ENCODE peak calls at places on chromosomes 12 and 14, in six cellular contexts. P is fibroblast of pulmonary artery; A is CD4-positive, alpha-beta T cell; J is right lobe of liver; B is GM10248; U is pancreas. M is an unnamed sample.

GRCh38 chr12:130872179-130873096 is 572 bp downstream of the RAN start:
- DNase-seq in P (peak), A (no peak), J (peak), B (peak), U (peak), M (peak)

GRCh38 chr14:55789442-55789841 is 209.4 kb downstream of the KTN1 start:
- DNase-seq in P (peak), A (no peak), J (no peak), B (no peak), U (no peak), M (no peak)

GRCh38 chr12:46556820-46557524 is 184.4 kb upstream of the SLC38A2 start:
- DNase-seq in P (peak), A (no peak), J (no peak), B (no peak), U (no peak), M (no peak)

GRCh38 chr14:72631401-72631800 is 262.5 kb downstream of the DPF3 start:
- DNase-seq in P (no peak), A (no peak), J (no peak), B (no peak), U (no peak), M (no peak)

GRCh38 chr12:124804011-124804621 is 59.5 kb downstream of the SCARB1 start:
- DNase-seq in P (no peak), A (no peak), J (peak), B (no peak), U (no peak), M (no peak)

GRCh38 chr12:90978117-90978770 is 23.3 kb upstream of the CCER1 start:
- DNase-seq in P (peak), A (no peak), J (no peak), B (peak), U (no peak), M (no peak)

GRCh38 chr12:24066865-24067264 is 117.4 kb upstream of the SOX5 start:
- DNase-seq in P (peak), A (no peak), J (no peak), B (no peak), U (no peak), M (no peak)

GRCh38 chr12:131620520-131620919 is 90.4 kb upstream of the SFSWAP start:
- DNase-seq in P (no peak), A (no peak), J (no peak), B (no peak), U (no peak), M (no peak)

GRCh38 chr12:69161835-69162234 is 77.5 kb upstream of the CPSF6 start:
- DNase-seq in P (peak), A (no peak), J (no peak), B (peak), U (no peak), M (no peak)

GRCh38 chr12:106131671-106132070 is 7.1 kb downstream of the NUAK1 start:
- DNase-seq in P (peak), A (no peak), J (no peak), B (no peak), U (no peak), M (no peak)

GRCh38 chr14:55121628-55122440 is 7.2 kb upstream of the LGALS3 start:
- DNase-seq in P (no peak), A (no peak), J (no peak), B (no peak), U (no peak), M (no peak)

GRCh38 chr14:64857979-64858740 is 21.5 kb downstream of the SPTB start:
- DNase-seq in P (no peak), A (no peak), J (no peak), B (no peak), U (no peak), M (no peak)

GRCh38 chr12:74381968-74382367 is 155.7 kb upstream of the ATXN7L3B start:
- DNase-seq in P (no peak), A (no peak), J (no peak), B (no peak), U (no peak), M (no peak)

GRCh38 chr14:53525608-53526007 is 372.5 kb upstream of the DDHD1 start:
- DNase-seq in P (no peak), A (no peak), J (no peak), B (no peak), U (no peak), M (no peak)

GRCh38 chr14:54629635-54630360 is 62.9 kb downstream of the SAMD4A start:
- DNase-seq in P (no peak), A (no peak), J (no peak), B (no peak), U (no peak), M (no peak)

GRCh38 chr12:64088431-64089349 is 133.4 kb downstream of the KICS2 start:
- DNase-seq in P (peak), A (no peak), J (no peak), B (no peak), U (no peak), M (no peak)

DNA sequence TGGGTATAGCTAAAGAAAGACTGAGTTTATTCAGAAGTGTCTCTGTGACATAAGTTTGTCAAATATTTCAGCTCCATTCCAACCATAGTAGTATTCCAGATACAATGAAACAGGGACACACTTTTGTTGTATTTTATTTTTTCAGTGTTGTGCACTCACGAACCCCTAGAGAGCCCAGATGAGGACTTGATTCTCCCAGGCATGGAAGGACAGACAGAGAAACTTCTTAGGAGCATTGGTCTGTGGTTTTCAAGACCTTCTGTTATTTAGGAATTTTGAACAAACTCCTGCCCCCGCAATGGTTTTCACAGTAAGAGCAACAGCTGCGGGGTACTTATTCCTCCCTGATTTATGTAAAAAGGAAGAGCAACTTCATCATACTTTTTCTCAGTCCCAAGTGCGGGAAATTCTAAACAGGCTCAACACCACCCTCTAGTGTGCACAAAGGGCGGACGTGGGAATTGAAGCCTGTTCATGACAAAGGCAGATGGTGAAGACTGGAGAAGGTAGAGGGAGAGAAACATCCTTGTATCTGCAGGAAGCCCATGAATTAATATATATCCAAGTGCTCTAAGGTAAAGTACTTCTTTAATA is 147.6 kb downstream of the PAH start:
- DNase-seq in P (peak), A (no peak), J (peak), B (peak), U (no peak), M (no peak)
- TF ChIP-seq CTCF in P (peak), A (no peak), J (peak), B (peak), U (peak), M (no peak)

GRCh38 chr14:52399886-52400599 is 85.9 kb downstream of the PTGER2 start:
- DNase-seq in P (peak), A (no peak), J (no peak), B (no peak), U (no peak), M (no peak)
- TF ChIP-seq CTCF in P (peak), A (no peak), J (no peak), B (no peak), U (no peak), M (no peak)

GRCh38 chr14:69317392-69317755 is 57.4 kb downstream of the GALNT16 start:
- DNase-seq in P (no peak), A (no peak), J (no peak), B (no peak), U (no peak), M (no peak)

GRCh38 chr14:69317780-69318179 is 57.8 kb downstream of the GALNT16 start:
- DNase-seq in P (no peak), A (no peak), J (no peak), B (peak), U (peak), M (no peak)

GRCh38 chr14:69315302-69315701 is 55.3 kb downstream of the GALNT16 start:
- DNase-seq in P (peak), A (no peak), J (peak), B (no peak), U (peak), M (no peak)

GRCh38 chr14:69318241-69318640 is 58.3 kb downstream of the GALNT16 start:
- DNase-seq in P (no peak), A (no peak), J (no peak), B (peak), U (peak), M (no peak)

GRCh38 chr14:69316449-69317391 is 56.8 kb downstream of the GALNT16 start:
- DNase-seq in P (peak), A (no peak), J (peak), B (no peak), U (peak), M (no peak)
- TF ChIP-seq CTCF in P (no peak), A (no peak), J (no peak), B (no peak), U (no peak), M (no peak)

GRCh38 chr12:19916193-19916498 is 452.2 kb upstream of the PDE3A start:
- DNase-seq in P (no peak), A (no peak), J (no peak), B (no peak), U (no peak), M (no peak)
- TF ChIP-seq CTCF in P (no peak), A (no peak), J (no peak), B (no peak), U (no peak), M (no peak)

GRCh38 chr12:29895966-29896365 is 112.2 kb upstream of the TMTC1 start:
- DNase-seq in P (no peak), A (no peak), J (no peak), B (no peak), U (no peak), M (no peak)

GRCh38 chr12:29907486-29907885 is 123.7 kb upstream of the TMTC1 start:
- DNase-seq in P (peak), A (no peak), J (no peak), B (no peak), U (no peak), M (no peak)

GRCh38 chr12:29899212-29899931 is 115.6 kb upstream of the TMTC1 start:
- DNase-seq in P (no peak), A (no peak), J (no peak), B (no peak), U (no peak), M (no peak)

GRCh38 chr12:29902043-29902442 is 118.3 kb upstream of the TMTC1 start:
- DNase-seq in P (no peak), A (no peak), J (no peak), B (no peak), U (no peak), M (no peak)

DNA sequence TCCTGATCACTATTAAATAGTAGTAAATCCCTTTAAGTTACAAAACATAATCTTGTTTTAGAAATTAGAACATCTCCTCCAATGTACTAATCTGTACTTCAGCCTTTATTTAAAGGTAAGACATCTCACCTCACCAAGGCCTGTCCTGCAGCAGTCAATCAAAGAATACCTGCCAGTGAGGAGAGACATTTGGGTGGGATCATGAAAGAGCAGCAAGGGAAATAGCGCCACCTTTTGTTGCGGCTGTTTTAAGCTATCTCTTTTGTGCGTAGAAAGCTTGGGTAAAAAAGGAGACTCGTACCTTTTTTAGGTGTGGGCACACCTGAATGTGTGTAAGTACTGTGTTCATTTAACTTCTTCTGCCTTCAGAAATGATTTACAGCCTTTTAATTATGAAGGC is 117.8 kb upstream of the TMTC1 start:
- DNase-seq in P (no peak), A (no peak), J (no peak), B (no peak), U (no peak), M (no peak)
- TF ChIP-seq CTCF in P (peak), A (no peak), J (no peak), B (no peak), U (no peak), M (no peak)

GRCh38 chr14:42378274-42378673 is 771.6 kb downstream of the LRFN5 start:
- DNase-seq in P (no peak), A (no peak), J (no peak), B (no peak), U (no peak), M (no peak)
- TF ChIP-seq CTCF in P (no peak), A (no peak), J (no peak), B (no peak), U (no peak), M (no peak)

DNA sequence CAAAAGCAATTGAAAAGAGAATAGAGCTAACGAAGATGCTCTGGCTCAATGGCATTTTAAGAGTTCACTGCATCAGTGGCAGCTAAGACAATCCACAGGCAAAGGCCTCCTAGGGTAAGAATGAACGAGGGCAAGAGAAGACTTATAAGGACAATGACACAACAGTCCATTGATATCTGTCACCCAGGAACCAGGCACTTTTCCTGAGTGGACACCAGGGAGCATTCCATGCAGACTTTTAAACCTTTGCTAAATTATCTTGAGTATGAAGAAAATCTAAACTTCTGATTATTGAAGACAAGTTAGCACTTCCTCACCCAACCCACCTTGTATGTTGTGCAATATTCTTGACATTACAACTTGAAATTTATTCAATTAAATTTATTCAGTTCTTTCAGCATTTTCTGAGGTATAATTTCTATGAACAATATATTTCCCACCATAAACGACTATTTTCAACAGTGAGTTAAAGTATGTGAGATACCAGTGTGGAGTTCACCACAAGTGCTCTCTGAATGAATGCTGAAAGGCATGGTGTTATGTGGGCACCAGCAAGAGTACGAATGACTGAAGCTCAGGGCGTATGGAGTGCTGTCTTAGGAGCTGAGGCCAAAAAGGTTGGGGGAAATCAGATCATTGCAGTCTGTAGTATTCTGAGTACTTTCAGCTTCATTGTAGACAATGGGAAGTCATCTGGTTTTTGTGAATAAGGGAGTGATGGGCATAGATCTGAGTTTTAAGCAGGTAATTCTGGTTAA is 124.3 kb upstream of the LMNTD1 start:
- DNase-seq in P (peak), A (no peak), J (no peak), B (no peak), U (no peak), M (no peak)
- TF ChIP-seq CTCF in P (peak), A (no peak), J (peak), B (no peak), U (no peak), M (no peak)

GRCh38 chr14:103628684-103629502 is at the start of gene KLC1:
- DNase-seq in P (peak), A (peak), J (peak), B (peak), U (peak), M (peak)
- TF ChIP-seq CTCF in P (no peak), A (no peak), J (no peak), B (no peak), U (no peak), M (no peak)

DNA sequence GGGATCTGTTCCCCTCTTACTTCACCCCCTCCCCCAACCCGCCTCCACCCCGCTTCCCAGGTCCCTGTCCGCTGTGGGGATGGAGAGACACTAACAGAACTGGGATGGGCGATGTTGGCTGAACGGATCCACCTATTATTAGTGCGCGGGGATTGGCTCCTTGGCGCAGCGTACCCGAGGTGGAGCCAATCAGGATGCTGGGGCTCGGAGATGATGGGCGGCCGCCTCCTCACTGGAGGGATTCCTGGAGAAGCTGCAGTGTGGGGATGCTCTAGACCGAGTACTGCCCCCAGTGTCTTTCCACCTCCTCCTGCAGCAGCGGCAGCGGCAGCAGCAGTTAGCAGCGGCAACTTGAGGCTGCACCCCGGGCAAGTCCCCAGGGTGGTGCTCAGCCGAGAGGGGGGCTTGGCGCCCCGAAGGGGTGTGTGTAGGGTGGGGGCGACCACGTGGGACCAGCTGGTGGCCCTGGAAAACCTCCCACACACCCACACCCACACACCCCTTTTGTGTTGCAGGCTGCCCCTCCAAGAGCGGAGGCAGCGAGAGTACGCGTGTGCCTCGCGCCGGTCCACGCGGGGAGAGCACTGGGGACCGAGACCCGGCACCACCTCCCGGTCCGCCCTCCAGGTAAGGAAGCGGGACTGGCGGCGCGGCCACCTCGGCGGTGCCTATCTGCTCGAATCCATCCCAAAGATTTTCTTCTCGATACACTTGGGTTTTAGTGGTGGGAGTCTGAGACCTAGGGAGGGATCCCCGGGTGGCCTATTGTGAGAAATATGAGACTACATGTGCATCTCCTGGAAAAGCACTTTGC is at the start of gene SYT1:
- DNase-seq in P (peak), A (no peak), J (no peak), B (peak), U (peak), M (peak)
- TF ChIP-seq CTCF in P (no peak), A (no peak), J (no peak), B (no peak), U (no peak), M (no peak)

M was measured in activated B cell treated with CpG ODN at 0.5 μM for 24 hours.